ENCODE peak calls at places on chromosomes 13 and 19, in four cellular contexts. A, N, I and T are unnamed samples.
A peak's percentile ranks its signal among the peaks of the same experiment; 100 is the strongest.

GRCh38 chr19:48636859-48637448 is at the start of gene DBP:
- DNase-seq in A (peak; percentile 69), I (no peak), N (peak; percentile 58), T (no peak)

GRCh38 chr13:44141213-44141724 is 232.4 kb upstream of the SERP2 start:
- DNase-seq in A (no peak), N (no peak), I (no peak), T (no peak)

GRCh38 chr13:50209646-50210045 is 194.4 kb downstream of the KCNRG start:
- DNase-seq in I (no peak), A (no peak), N (no peak), T (no peak)

GRCh38 chr19:55232284-55232597 is 3.7 kb upstream of the TMEM86B start:
- DNase-seq in A (no peak), I (no peak), N (no peak), T (no peak)

GRCh38 chr13:98576215-98576945 is 527 bp downstream of the STK24 start:
- DNase-seq in A (no peak), N (peak; percentile 60), I (peak; percentile 43), T (peak; percentile 38)

GRCh38 chr19:36849701-36850645 is 703 bp upstream of the ZNF345 start:
- DNase-seq in A (peak; percentile 92), I (peak; percentile 88), N (peak; percentile 94), T (peak; percentile 46)

GRCh38 chr13:102049853-102050252 is 352.0 kb downstream of the FGF14 start:
- DNase-seq in A (no peak), N (no peak), I (no peak), T (no peak)

GRCh38 chr13:56400774-56401173 is 739.9 kb upstream of the PRR20A start:
- DNase-seq in N (no peak), A (no peak), I (no peak), T (no peak)

GRCh38 chr19:29371766-29372415 is 153.9 kb upstream of the VSTM2B start:
- DNase-seq in I (no peak), N (no peak), A (no peak), T (no peak)

GRCh38 chr13:109989155-109989554 is 202.8 kb upstream of the IRS2 start:
- DNase-seq in A (peak; percentile 19), N (no peak), I (no peak), T (no peak)

GRCh38 chr19:5048727-5049553 is 80.0 kb downstream of the KDM4B start:
- DNase-seq in N (no peak), A (peak; percentile 91), I (no peak), T (no peak)

GRCh38 chr13:19713186-19713965 is 69.4 kb downstream of the PSPC1 start:
- DNase-seq in I (no peak), A (peak; percentile 58), N (no peak), T (no peak)

GRCh38 chr19:42519108-42519507 is 9.2 kb downstream of the CEACAM1 start:
- DNase-seq in I (no peak), A (no peak), N (no peak), T (no peak)

GRCh38 chr19:38298841-38299680 is 5.0 kb upstream of the C19orf33 start:
- DNase-seq in A (peak; percentile 78), N (no peak), I (no peak), T (no peak)

GRCh38 chr13:101514695-101515275 is 62.3 kb downstream of the ITGBL1 start:
- DNase-seq in A (no peak), N (peak; percentile 23), I (no peak), T (no peak)

GRCh38 chr19:14603990-14604387 is 21.1 kb downstream of the CLEC17A start:
- DNase-seq in A (no peak), N (no peak), I (no peak), T (peak; percentile 53)